ENCODE peak calls at places on chromosomes 12 and 14, in seven cellular contexts. T, L, B, U, Z, A and W are unnamed samples.

GRCh38 chr12:93151079-93151759 is 222.1 kb upstream of the EEA1 start:
- DNase-seq in T (no peak), U (no peak), Z (no peak), L (no peak), A (no peak), B (no peak), W (no peak)

GRCh38 chr12:124474709-124475108 is 92.7 kb downstream of the NCOR2 start:
- DNase-seq in L (no peak), Z (no peak), A (no peak), T (no peak), U (no peak), B (no peak), W (no peak)

GRCh38 chr12:52566847-52567291 is 6.8 kb downstream of the KRT74 start:
- DNase-seq in A (no peak), L (no peak), U (no peak), B (no peak), Z (peak; percentile 23), T (no peak), W (no peak)

GRCh38 chr12:1022032-1022970 is 31.3 kb downstream of the ERC1 start:
- DNase-seq in A (no peak), U (no peak), B (no peak), Z (no peak), T (no peak), L (no peak), W (no peak)

GRCh38 chr12:31444801-31445200 is 118.9 kb upstream of the SINHCAF start:
- DNase-seq in A (no peak), Z (no peak), T (no peak), B (no peak), U (no peak), L (no peak), W (no peak)

GRCh38 chr14:102200690-102201368 is 61.1 kb downstream of the WDR20 start:
- DNase-seq in A (no peak), B (no peak), T (no peak), L (no peak), U (no peak), Z (no peak), W (no peak)

GRCh38 chr12:1518763-1519516 is 75.4 kb downstream of the FBXL14 start:
- DNase-seq in A (peak; percentile 89), L (no peak), U (peak; percentile 77), T (peak; percentile 93), B (no peak), Z (no peak), W (peak; percentile 65)

GRCh38 chr12:41795066-41795465 is 349.6 kb downstream of the GXYLT1 start:
- DNase-seq in T (no peak), B (no peak), A (peak; percentile 88), L (no peak), U (no peak), Z (peak; percentile 63), W (no peak)

GRCh38 chr14:95315579-95315978 is 4.1 kb downstream of the CLMN start:
- DNase-seq in L (no peak), T (no peak), U (no peak), Z (no peak), A (no peak), B (no peak), W (no peak)

GRCh38 chr14:71398450-71398849 is 491.2 kb downstream of the PCNX1 start:
- DNase-seq in T (no peak), U (no peak), B (no peak), Z (no peak), A (no peak), L (no peak), W (no peak)

GRCh38 chr12:38905480-38906351 is at the start of gene CPNE8:
- DNase-seq in Z (no peak), A (peak; percentile 78), B (peak; percentile 90), U (peak; percentile 79), L (peak; percentile 59), T (peak; percentile 76), W (no peak)

GRCh38 chr12:12998248-12998647 is 1.8 kb downstream of the HEBP1 start:
- DNase-seq in B (no peak), L (no peak), A (no peak), T (no peak), Z (no peak), U (no peak), W (no peak)

GRCh38 chr12:43444940-43445564 is 107.0 kb downstream of the ADAMTS20 start:
- DNase-seq in Z (peak; percentile 33), L (peak; percentile 16), A (peak; percentile 68), U (peak; percentile 42), B (no peak), T (peak; percentile 45), W (peak; percentile 51)

GRCh38 chr14:104536942-104537612 is 42.5 kb upstream of the C14orf180 start:
- DNase-seq in L (no peak), A (peak; percentile 69), T (peak; percentile 79), B (peak; percentile 23), U (peak; percentile 10), Z (no peak), W (no peak)

GRCh38 chr12:109461049-109461845 is 15.9 kb downstream of the KCTD10 start:
- DNase-seq in L (no peak), A (peak; percentile 23), T (peak; percentile 19), U (peak; percentile 84), B (peak; percentile 71), Z (no peak), W (no peak)

GRCh38 chr14:68249534-68250517 is 430.2 kb downstream of the RAD51B start:
- DNase-seq in Z (no peak), A (peak; percentile 55), T (peak; percentile 27), B (no peak), L (no peak), U (peak; percentile 76), W (no peak)

GRCh38 chr12:89848732-89849131 is 140.1 kb upstream of the ATP2B1 start:
- DNase-seq in A (no peak), Z (no peak), U (no peak), T (no peak), L (no peak), B (no peak), W (no peak)

GRCh38 chr12:31234955-31235867 is 90.7 kb downstream of the SINHCAF start:
- DNase-seq in L (no peak), Z (peak; percentile 85), A (peak; percentile 68), T (peak; percentile 20), B (peak; percentile 44), U (peak; percentile 28), W (peak; percentile 98)

GRCh38 chr14:57346741-57347140 is 43.6 kb upstream of the NAA30 start:
- DNase-seq in Z (no peak), B (no peak), L (no peak), U (no peak), T (no peak), A (no peak), W (peak; percentile 66)

GRCh38 chr12:127339065-127339464 is 927.9 kb upstream of the TMEM132C start:
- DNase-seq in B (no peak), U (no peak), Z (no peak), A (no peak), L (no peak), T (no peak), W (no peak)

GRCh38 chr14:72679106-72679505 is 214.8 kb downstream of the DPF3 start:
- DNase-seq in T (no peak), Z (peak; percentile 90), A (peak; percentile 63), L (no peak), B (no peak), U (no peak), W (no peak)